ENCODE peak calls at places on chromosomes 3 and 15, in ten cellular contexts. Y, T, H, B, G, U, I, A, N and E are unnamed samples. For H3K36me3, the result is how much of the 10 kb centered on the place peaks cover.

GRCh38 chr3:94063497-94064119 is 747 bp downstream of the NSUN3 start:
- DNase-seq in Y (no peak), T (peak), H (no peak), B (no peak), G (peak), U (no peak), I (no peak), A (no peak), N (no peak), E (no peak)

GRCh38 chr3:171126478-171127214 is 100.1 kb upstream of the SLC2A2 start:
- DNase-seq in Y (no peak), T (no peak), H (no peak), B (no peak), G (no peak), U (no peak), I (no peak), A (no peak), N (no peak), E (no peak)

GRCh38 chr3:136957751-136958288 is at the start of gene IL20RB:
- DNase-seq in Y (no peak), T (peak), H (peak), B (no peak), G (no peak), U (no peak), I (no peak), A (no peak), N (no peak), E (no peak)

GRCh38 chr15:57607570-57608000 is 15.9 kb downstream of the MYZAP start:
- DNase-seq in Y (peak), T (no peak), H (peak), B (no peak), G (peak), U (peak), I (no peak), A (no peak), N (no peak), E (no peak)

GRCh38 chr3:155034786-155035185 is 45.3 kb upstream of the MME start:
- DNase-seq in Y (no peak), T (no peak), H (no peak), B (no peak), G (no peak), U (no peak), I (no peak), A (no peak), N (no peak), E (no peak)

GRCh38 chr15:85941186-85941855 is 138.3 kb upstream of the AGBL1 start:
- DNase-seq in Y (no peak), T (no peak), H (no peak), B (no peak), G (peak), U (no peak), I (no peak), A (peak), N (no peak), E (no peak)

GRCh38 chr3:139095803-139096466 is 51.2 kb upstream of the PRR23C start:
- DNase-seq in Y (no peak), T (no peak), H (peak), B (no peak), G (no peak), U (peak), I (no peak), A (no peak), N (no peak), E (no peak)

GRCh38 chr15:100858294-100858693 is 21.3 kb upstream of the ALDH1A3 start:
- DNase-seq in Y (no peak), T (no peak), H (no peak), B (no peak), G (no peak), U (no peak), I (no peak), A (peak), N (peak), E (no peak)

GRCh38 chr15:58506787-58507671 is 75.2 kb downstream of the LIPC start:
- DNase-seq in Y (no peak), T (no peak), H (no peak), B (no peak), G (no peak), U (no peak), I (no peak), A (no peak), N (no peak), E (no peak)

GRCh38 chr3:138972941-138973340 is 25.9 kb downstream of the FOXL2NB start:
- DNase-seq in Y (no peak), T (no peak), H (no peak), B (no peak), G (no peak), U (no peak), I (no peak), A (no peak), N (no peak), E (no peak)

GRCh38 chr3:180253283-180253682 is 216.5 kb upstream of the PEX5L start:
- DNase-seq in Y (no peak), T (peak), H (no peak), B (no peak), G (no peak), U (no peak), I (no peak), A (no peak), N (no peak), E (no peak)

GRCh38 chr3:17176757-17177156 is 292.0 kb downstream of the PLCL2 start:
- DNase-seq in Y (no peak), T (no peak), H (no peak), B (no peak), G (no peak), U (no peak), I (no peak), A (no peak), N (no peak), E (no peak)

GRCh38 chr3:102715030-102715697 is 280.3 kb downstream of the ZPLD1 start:
- DNase-seq in Y (no peak), T (no peak), H (no peak), B (no peak), G (no peak), U (no peak), I (no peak), A (no peak), N (no peak), E (no peak)

GRCh38 chr3:71581981-71582611 is 1.4 kb downstream of the FOXP1 start:
- DNase-seq in Y (peak), T (no peak), H (peak), B (peak), G (peak), U (peak), I (peak), A (peak), N (peak), E (peak)

GRCh38 chr3:87997298-87997697 is 61.5 kb downstream of the CGGBP1 start:
- DNase-seq in Y (no peak), T (no peak), H (no peak), B (no peak), G (peak), U (no peak), I (no peak), A (no peak), N (no peak), E (no peak)

GRCh38 chr3:178382388-178383061 is 153.7 kb upstream of the KCNMB2 start:
- DNase-seq in Y (no peak), T (peak), H (no peak), B (no peak), G (peak), U (no peak), I (no peak), A (no peak), N (no peak), E (no peak)

DNA sequence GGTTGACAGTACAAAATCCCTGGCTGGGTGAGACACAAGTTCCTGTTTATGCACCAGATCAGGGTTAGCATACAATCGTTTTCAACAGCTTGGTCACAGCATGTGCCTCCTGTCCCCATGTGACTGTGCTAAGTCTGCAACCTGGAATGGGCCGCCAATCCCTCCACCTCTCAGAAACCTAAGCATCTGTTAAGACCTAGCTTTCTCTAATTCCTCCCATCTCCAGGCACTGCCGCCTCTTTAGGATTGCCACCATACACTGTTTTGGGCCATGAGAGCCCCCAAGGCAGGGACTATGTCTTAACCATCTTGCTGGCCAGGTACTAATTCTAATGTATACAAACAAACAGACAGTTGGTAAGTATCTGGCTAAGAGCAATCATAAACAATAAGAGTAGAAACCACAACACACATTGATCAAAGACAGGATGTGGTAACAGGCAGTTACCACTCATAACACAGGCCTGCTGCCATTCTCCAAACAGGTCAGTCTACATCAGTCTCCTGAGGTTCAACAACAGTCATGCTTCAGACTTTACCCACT is 25.6 kb downstream of the SEC22C start:
- DNase-seq in Y (no peak), T (no peak), H (no peak), B (no peak), G (no peak), U (no peak), I (no peak), A (no peak), N (no peak), E (no peak)
- H3K36me3 ChIP-seq in Y (under half), T (under half), H (half or more), B (under half), G (under half), U (under half), I (under half), A (under half), N (half or more), E (under half)

GRCh38 chr3:113812854-113813253 is 25.7 kb upstream of the GRAMD1C start:
- DNase-seq in Y (no peak), T (no peak), H (no peak), B (no peak), G (no peak), U (no peak), I (no peak), A (no peak), N (no peak), E (no peak)
- TF ChIP-seq POLR2A in Y (no peak), T (no peak), H (no peak), B (no peak), G (no peak), U (no peak), I (no peak), A (no peak), N (no peak), E (no peak)

GRCh38 chr3:133944181-133944580 is 48.5 kb upstream of the RAB6B start:
- DNase-seq in Y (no peak), T (peak), H (peak), B (no peak), G (no peak), U (no peak), I (no peak), A (peak), N (peak), E (no peak)
- H3K36me3 ChIP-seq in Y (under half), T (under half), H (under half), B (under half), G (under half), U (under half), I (under half), A (under half), N (under half), E (under half)

GRCh38 chr3:157127831-157128767 is 31.8 kb downstream of the CCNL1 start:
- DNase-seq in Y (peak), T (peak), H (no peak), B (peak), G (peak), U (peak), I (no peak), A (peak), N (peak), E (peak)
- TF ChIP-seq POLR2A in Y (no peak), T (peak), H (no peak), B (no peak), G (no peak), U (no peak), I (no peak), A (no peak), N (no peak), E (no peak)

DNA sequence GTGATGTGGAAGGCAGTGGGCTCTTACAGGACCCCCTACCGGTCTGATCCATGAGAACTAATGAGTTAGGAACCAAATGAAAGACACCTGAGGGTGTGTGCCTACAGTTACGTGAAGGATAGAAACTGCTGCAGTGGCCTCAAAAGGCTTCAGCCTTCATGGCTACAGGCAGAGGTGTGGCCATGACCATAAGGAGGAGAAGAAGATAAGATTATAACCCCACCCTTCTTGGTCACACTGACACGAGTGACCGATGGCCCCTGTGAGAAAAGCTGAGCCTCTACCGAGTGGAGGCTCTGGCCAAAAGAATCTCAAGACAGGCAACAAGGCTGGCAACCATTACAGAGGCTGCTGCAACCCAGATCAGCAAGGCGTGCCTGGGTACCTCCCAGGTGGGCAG is 6.3 kb downstream of the RFT1 start:
- DNase-seq in Y (no peak), T (no peak), H (no peak), B (no peak), G (no peak), U (no peak), I (no peak), A (no peak), N (no peak), E (no peak)
- H3K36me3 ChIP-seq in Y (under half), T (under half), H (half or more), B (under half), G (under half), U (under half), I (under half), A (under half), N (half or more), E (under half)

DNA sequence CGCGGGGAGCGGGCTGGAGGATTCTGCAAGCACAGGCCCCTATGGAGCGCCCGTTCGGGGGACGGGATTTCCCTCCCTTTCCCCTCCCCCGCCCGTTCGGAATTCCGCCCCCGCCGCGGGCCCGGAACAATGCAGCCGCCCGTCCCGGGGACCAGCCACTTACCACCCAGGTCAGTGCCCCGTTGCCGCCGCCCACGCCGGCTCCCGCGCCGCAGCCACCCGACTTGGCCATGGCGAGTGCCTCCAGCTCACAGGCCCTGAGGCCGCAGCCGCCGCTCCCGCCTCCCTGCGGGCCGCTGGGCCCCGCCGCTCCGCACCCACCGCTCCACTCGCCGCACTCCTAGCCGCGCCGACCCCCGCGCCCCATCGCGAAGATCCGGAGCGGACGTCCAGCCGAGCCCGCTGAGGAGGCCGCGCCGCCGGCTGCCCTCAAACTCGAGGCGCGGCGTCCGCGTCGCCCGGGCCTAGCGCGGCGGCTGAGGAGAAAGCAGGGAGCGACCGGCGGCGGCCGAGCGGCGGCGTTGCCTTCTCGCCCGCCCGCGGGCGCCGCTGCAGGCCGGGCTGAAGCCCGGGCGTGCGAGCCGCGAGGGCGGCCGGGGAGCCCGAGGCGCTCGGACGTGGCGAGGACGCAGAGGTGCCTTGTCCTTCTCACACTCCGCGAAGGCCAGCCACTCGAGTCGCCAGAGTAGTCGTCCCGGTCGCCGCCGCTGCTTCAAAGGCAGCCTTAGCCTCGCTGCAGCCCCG is 469 bp downstream of the TOP2B start:
- DNase-seq in Y (peak), T (peak), H (peak), B (peak), G (peak), U (peak), I (peak), A (peak), N (peak), E (peak)
- TF ChIP-seq POLR2A in Y (no peak), T (peak), H (no peak), B (no peak), G (peak), U (no peak), I (no peak), A (no peak), N (no peak), E (no peak)

DNA sequence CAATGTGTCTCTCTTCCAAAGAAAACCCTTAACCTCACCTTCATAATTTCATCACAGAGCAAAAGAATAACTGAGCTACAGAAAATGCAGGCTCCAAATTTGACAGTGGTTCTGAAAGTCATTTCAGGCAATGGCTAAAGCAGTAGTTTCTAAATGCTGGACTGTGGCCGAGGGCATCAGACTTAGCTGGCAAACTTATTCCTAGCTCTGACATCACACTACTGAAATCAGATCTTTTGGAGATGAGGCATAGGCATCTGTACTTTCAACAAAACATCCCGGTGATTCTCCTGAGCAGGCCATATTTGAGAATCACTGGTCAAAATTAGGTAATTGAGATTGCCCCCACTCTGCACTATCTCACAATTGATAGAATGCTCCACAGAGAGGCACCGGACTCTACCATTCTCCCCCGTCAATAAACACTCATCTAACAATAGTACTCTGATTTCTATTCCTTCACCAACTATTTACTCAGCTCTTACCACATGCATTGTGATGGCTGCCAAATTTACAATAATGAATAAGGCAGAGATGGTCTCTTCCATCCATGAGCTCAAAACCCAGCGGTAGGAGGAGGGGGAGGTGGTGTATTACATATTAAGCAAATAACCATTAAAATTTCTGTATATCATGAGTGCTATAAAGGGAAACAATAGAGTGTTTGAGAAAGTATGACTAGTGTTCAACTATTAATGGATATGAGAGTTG is 57.3 kb upstream of the SPRED1 start:
- DNase-seq in Y (no peak), T (peak), H (no peak), B (no peak), G (no peak), U (no peak), I (no peak), A (no peak), N (no peak), E (no peak)
- H3K36me3 ChIP-seq in Y (under half), T (under half), H (under half), B (under half), G (under half), U (under half), I (under half), A (under half), N (under half), E (under half)

GRCh38 chr3:125052671-125053303 is 3.0 kb downstream of the HEG1 start:
- DNase-seq in Y (no peak), T (peak), H (no peak), B (no peak), G (no peak), U (no peak), I (no peak), A (no peak), N (no peak), E (no peak)

GRCh38 chr3:125053304-125053699 is 2.5 kb downstream of the HEG1 start:
- DNase-seq in Y (no peak), T (no peak), H (no peak), B (no peak), G (no peak), U (no peak), I (no peak), A (no peak), N (no peak), E (no peak)

GRCh38 chr3:125055913-125056705 is at the start of gene HEG1:
- DNase-seq in Y (peak), T (peak), H (peak), B (peak), G (peak), U (peak), I (peak), A (peak), N (peak), E (peak)

GRCh38 chr3:125055165-125055912 is 458 bp downstream of the HEG1 start:
- DNase-seq in Y (peak), T (peak), H (no peak), B (no peak), G (no peak), U (peak), I (no peak), A (peak), N (no peak), E (peak)

GRCh38 chr3:125054436-125055164 is 1.2 kb downstream of the HEG1 start:
- DNase-seq in Y (peak), T (peak), H (no peak), B (peak), G (peak), U (no peak), I (no peak), A (peak), N (no peak), E (peak)
- TF ChIP-seq POLR2A in Y (no peak), T (peak), H (no peak), B (no peak), G (peak), U (no peak), I (no peak), A (peak), N (peak), E (peak)